ENCODE peak calls at places on chromosomes 12 and 14, in ten cellular contexts. P is spleen, F is tibial artery, Q is heart right ventricle, E is hepatocyte, C is stomach, N is lung, L is colonic mucosa, M is HCT116, U is GM23338. O is an unnamed sample. For H3K4me1, the result is how much of the 10 kb centered on the place peaks cover.

GRCh38 chr12:26046886-26047285 is 78.0 kb downstream of the BHLHE41 start:
- DNase-seq in F (no peak), C (no peak), Q (no peak), M (no peak), U (no peak), P (no peak), E (no peak), L (no peak), N (no peak), O (no peak)

GRCh38 chr12:120999191-121000120 is 16.8 kb downstream of the C12orf43 start:
- DNase-seq in E (no peak), P (peak), M (no peak), C (peak), L (no peak), U (peak), Q (no peak), N (no peak), F (no peak), O (peak)

GRCh38 chr12:116745554-116745953 is 7.4 kb downstream of the RNFT2 start:
- DNase-seq in M (no peak), P (no peak), L (no peak), Q (no peak), E (no peak), C (no peak), U (no peak), F (no peak), N (no peak), O (no peak)

GRCh38 chr12:70698345-70698744 is 61.1 kb upstream of the PTPRB start:
- DNase-seq in P (no peak), M (no peak), U (no peak), Q (no peak), E (no peak), C (no peak), L (no peak), N (no peak), F (no peak), O (no peak)

GRCh38 chr14:52013984-52014600 is 24.7 kb downstream of the RTRAF start:
- DNase-seq in P (no peak), U (peak), E (no peak), N (no peak), M (no peak), Q (no peak), F (no peak), L (no peak), C (no peak), O (peak)

GRCh38 chr12:57479376-57480115 is at the start of gene ARHGAP9:
- DNase-seq in E (no peak), F (no peak), Q (no peak), L (no peak), C (no peak), M (no peak), U (no peak), N (no peak), P (peak), O (no peak)

GRCh38 chr12:25433581-25434325 is 119.3 kb downstream of the LMNTD1 start:
- DNase-seq in U (no peak), N (no peak), Q (no peak), M (no peak), C (no peak), L (no peak), F (no peak), E (peak), P (no peak), O (no peak)

GRCh38 chr12:96143392-96143791 is 50.8 kb upstream of the ELK3 start:
- DNase-seq in U (peak), Q (no peak), M (no peak), L (no peak), E (no peak), F (no peak), C (no peak), P (no peak), N (no peak), O (no peak)

GRCh38 chr14:75050852-75051555 is at the start of gene MLH3:
- DNase-seq in E (peak), Q (peak), P (peak), U (peak), L (peak), C (peak), M (peak), F (peak), N (peak), O (peak)

GRCh38 chr14:95446470-95446869 is 70.0 kb downstream of the SYNE3 start:
- DNase-seq in Q (no peak), E (no peak), C (no peak), P (no peak), F (no peak), U (no peak), M (no peak), N (no peak), L (no peak), O (no peak)

GRCh38 chr14:29462271-29462670 is 465.4 kb downstream of the PRKD1 start:
- DNase-seq in N (no peak), E (no peak), L (no peak), C (no peak), F (no peak), P (no peak), M (no peak), U (no peak), Q (no peak), O (peak)

GRCh38 chr14:88749139-88749538 is 43.6 kb downstream of the EML5 start:
- DNase-seq in L (no peak), P (no peak), Q (no peak), U (no peak), N (no peak), E (no peak), F (no peak), M (no peak), C (no peak), O (no peak)

GRCh38 chr12:102816816-102817434 is 100.1 kb downstream of the PAH start:
- DNase-seq in U (peak), F (no peak), E (peak), Q (no peak), L (no peak), C (no peak), P (no peak), M (peak), N (no peak), O (no peak)
- TF ChIP-seq CTCF in U (peak), F (peak), E (peak), Q (peak), L (peak), C (peak), P (peak), M (peak), N (no peak), O (peak)

GRCh38 chr14:104139460-104140212 is 1.2 kb downstream of the KIF26A start:
- DNase-seq in F (peak), E (no peak), P (peak), Q (peak), L (peak), U (no peak), C (no peak), N (no peak), M (no peak), O (peak)
- H3K4me1 ChIP-seq in F (under half), E (under half), P (under half), Q (under half), L (under half), U (under half), C (under half), N (under half), M (under half), O (under half)

DNA sequence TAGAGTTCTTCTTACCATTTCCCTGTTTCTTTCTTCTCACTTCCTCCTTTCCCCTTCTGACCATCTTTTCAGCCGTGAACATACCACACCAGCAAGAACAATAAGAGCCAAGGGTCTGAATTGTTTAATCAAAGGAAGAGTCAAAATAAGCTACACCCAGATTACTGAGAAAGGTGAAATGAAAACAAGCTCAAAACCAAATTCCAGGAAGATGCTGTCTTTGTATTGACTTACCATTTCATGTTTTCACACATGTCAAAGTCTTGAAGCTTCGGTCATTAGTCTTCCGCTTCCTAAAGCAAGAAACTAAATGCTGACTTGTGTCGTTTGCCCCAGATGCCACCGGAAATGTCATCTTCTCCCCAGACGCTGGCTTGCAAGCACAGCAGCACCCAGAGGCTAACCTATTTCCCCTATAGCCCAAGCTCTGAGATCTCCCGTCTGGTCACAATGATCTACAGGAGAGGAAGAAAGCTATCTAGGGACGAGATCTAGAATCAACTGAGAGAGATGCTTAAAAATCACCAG is 136.5 kb upstream of the AMIGO2 start:
- DNase-seq in F (no peak), N (peak), U (no peak), M (no peak), P (peak), Q (no peak), E (no peak), L (no peak), C (no peak), O (no peak)
- H3K4me3 ChIP-seq in F (no peak), N (no peak), U (no peak), M (no peak), P (peak), Q (peak), E (no peak), L (peak), C (no peak), O (no peak)

GRCh38 chr12:98721204-98721702 is 76.2 kb downstream of the APAF1 start:
- DNase-seq in E (no peak), P (no peak), C (no peak), Q (no peak), M (no peak), F (no peak), N (no peak), L (no peak), U (no peak), O (no peak)

GRCh38 chr12:98724384-98725155 is 79.5 kb downstream of the APAF1 start:
- DNase-seq in P (no peak), U (no peak), M (no peak), C (no peak), Q (no peak), E (no peak), L (no peak), F (no peak), N (no peak), O (no peak)

GRCh38 chr12:98719515-98720504 is 74.7 kb downstream of the APAF1 start:
- DNase-seq in Q (no peak), P (no peak), C (no peak), E (no peak), M (no peak), U (no peak), F (no peak), L (no peak), N (no peak), O (no peak)

GRCh38 chr12:98727196-98727595 is 82.1 kb downstream of the APAF1 start:
- DNase-seq in L (no peak), U (no peak), M (no peak), E (no peak), F (no peak), Q (no peak), C (no peak), N (no peak), P (no peak), O (no peak)

GRCh38 chr12:98725481-98726247 is 80.6 kb downstream of the APAF1 start:
- DNase-seq in E (peak), Q (no peak), C (no peak), M (peak), U (peak), F (no peak), N (no peak), P (no peak), L (no peak), O (peak)
- TF ChIP-seq CTCF in E (peak), Q (peak), C (no peak), M (peak), U (peak), F (peak), N (no peak), P (peak), L (peak), O (peak)

DNA sequence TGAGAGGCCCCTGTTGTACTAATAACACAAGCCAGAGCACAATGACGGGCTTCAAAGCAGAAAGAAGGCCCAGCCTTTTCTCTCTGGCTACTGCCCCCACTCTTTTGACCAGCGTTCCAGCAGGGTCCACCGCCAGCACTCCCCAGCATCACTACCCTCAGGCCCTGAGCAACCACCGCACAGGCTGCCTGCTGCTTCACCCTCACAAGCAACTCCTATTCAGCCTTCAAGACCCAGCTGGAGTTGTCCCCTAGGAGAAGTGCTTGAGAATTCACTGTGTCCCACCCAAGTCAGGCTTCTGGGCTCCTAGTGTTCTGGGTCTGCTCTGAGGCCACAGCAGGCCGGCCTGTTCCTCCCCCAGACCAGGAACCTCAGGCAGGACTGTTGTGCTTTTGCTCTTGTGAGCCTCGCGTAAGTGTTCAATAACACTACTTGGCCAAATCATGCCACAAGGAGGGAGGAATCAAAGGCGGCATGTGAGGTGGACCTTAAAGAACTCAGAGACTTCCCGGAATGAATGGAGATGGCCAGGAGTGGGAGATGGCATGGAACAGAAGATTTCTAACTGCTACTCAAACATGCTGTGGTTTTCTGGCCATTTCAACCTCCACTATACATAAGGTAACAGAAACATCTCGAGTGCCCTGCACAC is 83.3 kb upstream of the GPR68 start:
- DNase-seq in C (no peak), N (no peak), F (no peak), Q (no peak), E (no peak), P (no peak), U (no peak), M (no peak), L (no peak), O (no peak)
- H3K4me1 ChIP-seq in C (under half), N (under half), F (under half), Q (half or more), E (under half), P (under half), U (under half), M (under half), L (under half), O (under half)

DNA sequence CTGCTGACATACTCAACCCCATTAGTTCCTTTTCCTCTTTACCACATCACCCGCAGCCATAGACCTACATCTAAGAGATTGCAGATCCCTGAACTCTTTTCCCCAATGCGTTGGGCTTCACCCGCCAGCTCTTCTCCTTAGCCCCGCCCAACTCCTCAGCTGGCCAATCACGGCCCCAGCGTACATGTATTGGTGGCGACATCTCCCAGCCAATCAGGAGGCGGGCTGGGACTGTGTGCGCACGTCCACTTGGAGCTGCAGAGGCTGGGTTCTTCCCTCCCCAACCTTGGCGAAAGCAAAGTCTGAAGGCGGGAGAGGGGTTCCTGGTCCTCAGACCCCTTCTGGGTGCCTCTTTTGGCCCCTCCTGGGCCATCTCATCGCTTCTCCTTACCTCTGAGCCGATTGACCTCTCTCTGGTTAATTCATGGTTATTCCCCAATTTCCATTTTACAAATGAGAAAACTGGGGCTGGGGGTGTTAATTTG is 11.0 kb downstream of the PDE1B start:
- DNase-seq in P (peak), N (peak), M (peak), L (peak), C (peak), U (peak), Q (peak), F (peak), E (peak), O (peak)
- H3K4me3 ChIP-seq in P (peak), N (no peak), M (no peak), L (peak), C (peak), U (peak), Q (peak), F (peak), E (no peak), O (peak)

DNA sequence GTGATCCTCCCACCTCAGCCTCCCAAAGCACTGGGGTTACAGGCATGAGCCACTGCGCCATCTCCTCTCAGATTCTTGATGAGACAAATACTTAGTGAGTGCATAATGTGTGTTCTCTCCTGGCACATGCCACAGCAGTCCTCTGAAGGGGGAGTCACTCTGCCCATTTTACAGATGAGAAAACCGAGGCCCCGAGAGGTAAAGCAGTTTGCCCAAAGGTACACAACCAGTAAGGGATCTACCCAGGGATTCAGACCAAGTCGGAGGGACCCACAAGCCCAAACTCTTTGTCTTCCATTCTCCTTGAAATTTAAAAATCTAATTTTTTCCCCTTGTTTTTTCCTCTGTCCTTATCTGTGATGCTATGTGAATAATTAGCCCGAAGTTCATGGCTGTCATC is 6.3 kb downstream of the PLBD2 start:
- DNase-seq in U (no peak), M (no peak), Q (no peak), L (no peak), N (no peak), C (no peak), E (no peak), F (no peak), P (no peak), O (no peak)
- TF ChIP-seq CTCF in U (no peak), M (no peak), Q (no peak), L (no peak), N (no peak), C (no peak), E (no peak), F (no peak), P (no peak), O (no peak)

GRCh38 chr12:5258498-5258897 is 173.4 kb upstream of the NTF3 start:
- DNase-seq in N (no peak), Q (no peak), P (no peak), F (peak), E (peak), M (no peak), L (peak), U (no peak), C (no peak), O (no peak)
- H3K4me1 ChIP-seq in N (under half), Q (under half), P (under half), F (under half), E (under half), M (under half), L (under half), U (under half), C (under half), O (under half)

DNA sequence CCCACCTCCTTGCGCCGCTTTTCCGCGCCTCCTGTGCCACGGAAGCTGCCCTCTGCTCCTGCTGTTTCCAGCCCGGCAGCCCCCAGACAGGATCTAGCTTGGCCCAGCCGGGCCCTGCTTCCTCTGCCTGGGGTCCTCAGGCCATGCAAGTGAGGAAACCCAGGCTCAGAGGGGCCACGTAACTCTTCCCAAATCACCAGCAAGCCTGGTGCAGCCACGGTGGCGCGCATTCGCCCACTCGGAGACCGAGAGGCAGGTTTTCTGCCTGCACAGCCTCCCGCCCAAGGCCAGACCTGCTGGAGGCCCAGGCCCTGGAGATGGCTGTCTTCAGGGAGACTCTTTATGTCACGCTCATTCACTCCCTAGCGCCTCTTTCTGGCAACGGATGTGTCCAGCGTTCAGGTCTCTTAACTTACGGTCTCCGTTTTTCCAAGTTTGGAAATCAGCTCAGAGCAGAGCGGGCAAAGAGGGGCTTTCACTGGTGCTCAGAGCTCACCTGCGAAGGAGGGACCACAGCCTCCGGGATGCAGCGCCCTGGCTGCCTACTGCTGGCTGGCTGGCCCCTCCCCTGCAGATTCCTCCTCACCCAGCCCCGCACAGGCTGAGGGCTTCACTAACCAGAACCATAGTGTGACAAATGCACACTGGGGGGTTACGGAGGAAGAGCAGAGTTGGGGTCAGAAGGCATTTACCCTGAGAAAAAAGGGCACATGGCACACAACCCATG is 20.6 kb upstream of the CEP170B start:
- DNase-seq in U (peak), M (no peak), E (no peak), F (peak), P (peak), L (no peak), C (no peak), Q (no peak), N (no peak), O (peak)
- H3K4me3 ChIP-seq in U (peak), M (no peak), E (no peak), F (peak), P (peak), L (no peak), C (peak), Q (peak), N (no peak), O (no peak)

GRCh38 chr12:76180401-76181277 is 96.2 kb upstream of the NAP1L1 start:
- DNase-seq in N (no peak), P (no peak), L (no peak), Q (no peak), E (no peak), C (no peak), M (no peak), F (no peak), U (peak), O (no peak)
- TF ChIP-seq CTCF in N (no peak), P (no peak), L (no peak), Q (no peak), E (no peak), C (no peak), M (no peak), F (no peak), U (no peak), O (no peak)

O was measured in BE2C.